ENCODE peak calls at places on chromosomes 2 and 18, in eight cellular contexts. O is fibroblast of lung; Y is kidney epithelial cell; H is upper lobe of right lung; B is natural killer cell; R is CD4-positive, alpha-beta T cell; U is A549; G is glutamatergic neuron. D is an unnamed sample.

GRCh38 chr18:49277395-49278036 is 182.9 kb downstream of the DYM start:
- DNase-seq in B (no peak), H (no peak), U (no peak), R (no peak), O (peak), G (no peak), Y (no peak), D (no peak)

GRCh38 chr2:76450024-76450475 is 739.3 kb upstream of the GCFC2 start:
- DNase-seq in Y (no peak), O (no peak), U (no peak), B (no peak), G (no peak), R (no peak), H (no peak), D (no peak)

GRCh38 chr2:15133461-15133860 is 427.7 kb downstream of the NBAS start:
- DNase-seq in U (no peak), H (no peak), B (no peak), O (no peak), Y (no peak), G (no peak), R (no peak), D (no peak)

GRCh38 chr2:117745537-117745936 is 69.0 kb upstream of the DDX18 start:
- DNase-seq in U (no peak), B (no peak), H (no peak), O (no peak), R (no peak), Y (no peak), G (no peak), D (no peak)

GRCh38 chr18:41955688-41956087 is 654 bp downstream of the PIK3C3 start:
- DNase-seq in U (no peak), Y (no peak), G (no peak), R (no peak), B (no peak), H (no peak), O (peak), D (no peak)

GRCh38 chr2:108908717-108909077 is 80.3 kb downstream of the EDAR start:
- DNase-seq in R (no peak), Y (no peak), G (no peak), O (no peak), B (no peak), U (no peak), H (no peak), D (no peak)

GRCh38 chr2:45700407-45701013 is 49.0 kb downstream of the PRKCE start:
- DNase-seq in H (no peak), G (no peak), U (no peak), R (no peak), O (no peak), B (no peak), Y (no peak), D (no peak)

GRCh38 chr2:33441235-33441810 is 35.1 kb upstream of the RASGRP3 start:
- DNase-seq in H (no peak), R (peak), B (no peak), G (peak), U (peak), Y (no peak), O (peak), D (peak)

GRCh38 chr2:3742743-3743142 is 39.4 kb downstream of the DCDC2C start:
- DNase-seq in B (no peak), H (no peak), G (no peak), Y (no peak), U (no peak), R (no peak), O (no peak), D (no peak)

GRCh38 chr2:112958428-112959108 is 19.2 kb upstream of the IL36G start:
- DNase-seq in G (peak), Y (no peak), B (no peak), O (peak), U (peak), R (peak), H (no peak), D (peak)

GRCh38 chr2:181239400-181239799 is 217.8 kb upstream of the ITGA4 start:
- DNase-seq in G (no peak), O (peak), H (no peak), U (no peak), Y (no peak), R (peak), B (no peak), D (no peak)

GRCh38 chr2:170369894-170370293 is 191.9 kb downstream of the MYO3B start:
- DNase-seq in Y (no peak), B (no peak), G (no peak), U (peak), H (no peak), O (peak), R (no peak), D (no peak)

GRCh38 chr2:55985406-55985805 is 61.8 kb upstream of the EFEMP1 start:
- DNase-seq in U (no peak), B (no peak), O (no peak), Y (no peak), R (no peak), H (no peak), G (no peak), D (no peak)

DNA sequence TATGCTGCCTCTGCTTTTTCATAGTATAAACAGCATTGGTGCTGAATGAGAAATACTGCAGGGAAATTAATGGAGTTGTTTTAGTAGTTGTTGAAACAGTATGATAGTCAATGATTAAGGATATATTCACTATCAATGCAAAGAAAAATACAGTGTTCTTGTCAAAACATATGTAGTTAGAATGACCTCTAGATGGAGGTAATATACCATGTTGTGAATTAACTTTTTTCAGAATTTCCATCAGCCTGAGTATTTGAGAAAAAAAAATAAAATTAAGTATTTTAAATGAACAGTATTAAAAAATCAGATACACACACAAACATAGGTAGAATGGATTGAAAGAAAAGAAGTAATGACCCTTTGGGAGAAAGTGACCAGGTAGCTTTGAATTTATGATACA is 59.5 kb downstream of the RMDN2 start:
- DNase-seq in R (no peak), U (no peak), Y (no peak), O (peak), H (no peak), G (no peak), B (no peak), D (no peak)
- TF ChIP-seq CTCF in R (no peak), U (peak), Y (no peak), O (peak), H (no peak), G (no peak), B (no peak), D (no peak)

GRCh38 chr18:4181882-4182568 is 273.1 kb downstream of the DLGAP1 start:
- DNase-seq in Y (no peak), O (no peak), U (no peak), H (no peak), B (no peak), R (no peak), G (no peak), D (no peak)
- TF ChIP-seq CTCF in Y (no peak), O (no peak), U (peak), H (no peak), B (no peak), R (no peak), G (no peak), D (no peak)

GRCh38 chr2:2229898-2230817 is 100.9 kb downstream of the MYT1L start:
- DNase-seq in O (no peak), Y (no peak), B (no peak), R (no peak), U (no peak), G (no peak), H (no peak), D (peak)
- TF ChIP-seq CTCF in O (no peak), Y (peak), B (no peak), R (no peak), U (peak), G (no peak), H (no peak), D (peak)

GRCh38 chr2:124561486-124561885 is 536.4 kb downstream of the CNTNAP5 start:
- DNase-seq in G (no peak), Y (no peak), O (no peak), U (no peak), R (no peak), B (no peak), H (no peak), D (no peak)

GRCh38 chr2:124560592-124561112 is 535.6 kb downstream of the CNTNAP5 start:
- DNase-seq in U (no peak), O (no peak), Y (no peak), H (no peak), R (no peak), B (no peak), G (no peak), D (no peak)

GRCh38 chr2:124566518-124566970 is 541.5 kb downstream of the CNTNAP5 start:
- DNase-seq in O (no peak), U (no peak), G (no peak), H (no peak), B (no peak), R (no peak), Y (no peak), D (no peak)

GRCh38 chr2:124559236-124559635 is 534.1 kb downstream of the CNTNAP5 start:
- DNase-seq in B (no peak), U (no peak), O (no peak), H (no peak), Y (no peak), G (no peak), R (no peak), D (no peak)

DNA sequence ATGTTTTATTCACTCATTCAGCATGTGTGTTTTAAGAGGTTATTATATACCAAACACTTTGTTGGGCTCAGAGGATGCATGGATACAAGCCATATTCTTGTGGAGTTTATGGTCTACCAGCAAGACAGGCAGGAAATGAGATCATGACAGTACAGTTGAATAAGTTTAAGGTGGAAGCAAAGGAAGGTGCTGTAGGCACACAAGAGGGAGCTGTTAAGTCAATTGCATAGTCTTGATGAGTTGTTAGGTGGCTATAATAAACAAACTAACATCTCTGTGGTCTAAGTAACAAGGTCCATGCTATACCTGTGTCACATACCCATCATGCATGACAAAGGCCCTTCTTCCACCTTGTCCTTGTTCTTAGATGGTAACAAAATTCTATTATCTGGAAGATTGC is 538.3 kb downstream of the CNTNAP5 start:
- DNase-seq in Y (no peak), B (no peak), R (no peak), U (no peak), G (no peak), H (no peak), O (no peak), D (no peak)
- TF ChIP-seq CTCF in Y (no peak), B (no peak), R (no peak), U (no peak), G (no peak), H (no peak), O (no peak), D (no peak)

GRCh38 chr2:79275863-79276262 is 116.3 kb upstream of the REG3A start:
- DNase-seq in H (no peak), Y (no peak), O (no peak), U (no peak), R (no peak), B (no peak), G (no peak), D (no peak)

GRCh38 chr2:79271456-79271855 is 111.9 kb upstream of the REG3A start:
- DNase-seq in O (no peak), U (no peak), B (no peak), Y (no peak), R (no peak), G (no peak), H (no peak), D (no peak)

GRCh38 chr2:79272616-79273015 is 113.1 kb upstream of the REG3A start:
- DNase-seq in H (no peak), U (no peak), O (no peak), R (no peak), G (no peak), B (no peak), Y (no peak), D (no peak)

GRCh38 chr2:79275197-79275596 is 115.6 kb upstream of the REG3A start:
- DNase-seq in O (no peak), R (no peak), H (no peak), Y (no peak), U (no peak), B (no peak), G (no peak), D (no peak)
- TF ChIP-seq CTCF in O (no peak), R (no peak), H (no peak), Y (no peak), U (no peak), B (no peak), G (peak), D (peak)

GRCh38 chr2:231490801-231491200 is 26.5 kb upstream of the NCL start:
- DNase-seq in U (no peak), Y (no peak), H (peak), G (peak), B (no peak), O (no peak), R (no peak), D (no peak)

GRCh38 chr2:231488331-231488730 is 24.0 kb upstream of the NCL start:
- DNase-seq in Y (no peak), R (no peak), O (no peak), H (peak), G (no peak), B (no peak), U (no peak), D (no peak)

GRCh38 chr2:231487197-231487596 is 22.9 kb upstream of the NCL start:
- DNase-seq in U (no peak), H (peak), B (no peak), R (no peak), O (no peak), G (no peak), Y (no peak), D (no peak)

GRCh38 chr2:231494669-231495068 is 30.4 kb upstream of the NCL start:
- DNase-seq in O (no peak), B (no peak), Y (no peak), G (no peak), U (no peak), R (no peak), H (no peak), D (no peak)

DNA sequence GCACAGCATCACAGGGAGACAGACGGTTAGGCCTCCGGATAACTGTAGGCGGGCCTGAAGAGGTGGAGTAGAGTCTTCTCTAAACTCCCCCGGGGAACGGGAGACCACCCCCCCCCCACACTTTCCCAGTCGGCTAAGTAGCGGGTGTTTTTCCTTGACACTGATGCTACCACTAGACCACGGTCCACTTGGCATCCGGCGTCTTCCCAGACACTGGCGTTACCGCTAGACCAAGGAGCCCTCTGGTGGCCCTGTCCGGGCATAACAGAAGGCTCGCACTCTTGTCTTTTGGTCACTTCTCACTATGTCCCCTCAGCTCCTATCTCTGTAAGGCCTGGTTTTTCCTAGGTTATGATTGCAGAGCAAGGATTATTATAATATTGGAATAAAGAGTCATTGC is 25.7 kb upstream of the NCL start:
- DNase-seq in Y (no peak), R (no peak), U (no peak), H (peak), B (no peak), G (peak), O (no peak), D (peak)
- TF ChIP-seq CTCF in Y (peak), R (no peak), U (peak), H (peak), B (no peak), G (peak), O (peak), D (peak)

GRCh38 chr2:177622516-177622915 is 229.9 kb downstream of the AGPS start:
- DNase-seq in H (no peak), U (no peak), Y (no peak), B (no peak), G (peak), O (no peak), R (no peak), D (no peak)
- TF ChIP-seq CTCF in H (no peak), U (no peak), Y (no peak), B (no peak), G (peak), O (no peak), R (no peak), D (no peak)

GRCh38 chr2:8544786-8545631 is 136.8 kb upstream of the ID2 start:
- DNase-seq in H (peak), U (peak), Y (peak), B (peak), G (peak), O (peak), R (peak), D (peak)
- TF ChIP-seq CTCF in H (peak), U (peak), Y (peak), B (peak), G (no peak), O (peak), R (peak), D (peak)

GRCh38 chr2:11417946-11418585 is 47.9 kb downstream of the E2F6 start:
- DNase-seq in G (no peak), Y (no peak), U (peak), H (no peak), O (peak), R (no peak), B (no peak), D (no peak)
- TF ChIP-seq CTCF in G (peak), Y (peak), U (peak), H (peak), O (peak), R (no peak), B (peak), D (peak)